ENCODE peak calls at places on chromosomes 11 and 22, in eight cellular contexts. L is sigmoid colon, H is vagina, E is A549, M is transverse colon, F is tibial nerve, W is heart left ventricle, R is stomach. V is an unnamed sample.

GRCh38 chr22:31344369-31345330 is 1.5 kb downstream of the PATZ1 start:
- DNase-seq in L (peak; percentile 82), H (no peak), E (no peak), M (peak; percentile 64), F (peak; percentile 51), W (peak; percentile 48), R (peak; percentile 63), V (peak; percentile 62)

GRCh38 chr11:111777094-111778046 is 11.2 kb upstream of the PPP2R1B start:
- DNase-seq in L (no peak), H (no peak), E (peak; percentile 66), M (no peak), F (peak; percentile 46), W (no peak), R (no peak), V (no peak)

GRCh38 chr11:126212089-126212660 is 593 bp downstream of the FAM118B start:
- DNase-seq in L (no peak), H (no peak), E (no peak), M (no peak), F (no peak), W (no peak), R (no peak), V (no peak)

GRCh38 chr22:35076648-35077047 is 10.7 kb downstream of the ISX start:
- DNase-seq in L (no peak), H (no peak), E (no peak), M (no peak), F (no peak), W (no peak), R (no peak), V (no peak)

GRCh38 chr22:46165975-46166374 is 15.6 kb downstream of the PPARA start:
- DNase-seq in L (no peak), H (no peak), E (no peak), M (no peak), F (no peak), W (no peak), R (no peak), V (no peak)

GRCh38 chr11:46719048-46719542 is at the start of gene F2:
- DNase-seq in L (no peak), H (no peak), E (peak; percentile 40), M (no peak), F (no peak), W (no peak), R (no peak), V (no peak)

GRCh38 chr22:46213052-46213451 is 37.0 kb downstream of the CDPF1 start:
- DNase-seq in L (no peak), H (no peak), E (no peak), M (no peak), F (no peak), W (no peak), R (no peak), V (no peak)

GRCh38 chr11:77705195-77705876 is 67.7 kb upstream of the CLNS1A start:
- DNase-seq in L (no peak), H (no peak), E (peak; percentile 51), M (no peak), F (no peak), W (no peak), R (no peak), V (no peak)

GRCh38 chr11:100981196-100981824 is 148.3 kb downstream of the PGR start:
- DNase-seq in L (no peak), H (no peak), E (no peak), M (no peak), F (no peak), W (no peak), R (no peak), V (no peak)

GRCh38 chr11:98568011-98568410 is 452.7 kb upstream of the CNTN5 start:
- DNase-seq in L (no peak), H (no peak), E (no peak), M (no peak), F (no peak), W (no peak), R (no peak), V (no peak)

GRCh38 chr11:64610596-64610995 is 19.6 kb downstream of the SLC22A12 start:
- DNase-seq in L (no peak), H (no peak), E (no peak), M (no peak), F (no peak), W (no peak), R (no peak), V (no peak)

GRCh38 chr11:95076416-95076815 is 9.7 kb downstream of the SRSF8 start:
- DNase-seq in L (no peak), H (no peak), E (peak; percentile 25), M (no peak), F (peak; percentile 73), W (no peak), R (peak; percentile 67), V (no peak)

GRCh38 chr22:46297151-46297819 is 615 bp downstream of the GTSE1 start:
- DNase-seq in L (no peak), H (no peak), E (no peak), M (no peak), F (no peak), W (no peak), R (no peak), V (no peak)

GRCh38 chr11:125085301-125086081 is 22.4 kb downstream of the SLC37A2 start:
- DNase-seq in L (peak; percentile 59), H (no peak), E (no peak), M (no peak), F (no peak), W (no peak), R (no peak), V (no peak)

GRCh38 chr22:43387815-43388214 is 24.0 kb upstream of the MPPED1 start:
- DNase-seq in L (no peak), H (no peak), E (no peak), M (no peak), F (no peak), W (no peak), R (no peak), V (no peak)
- TF ChIP-seq POLR2A in L (no peak), H (no peak), E (no peak), M (no peak), F (no peak), W (no peak), R (no peak), V (no peak)

DNA sequence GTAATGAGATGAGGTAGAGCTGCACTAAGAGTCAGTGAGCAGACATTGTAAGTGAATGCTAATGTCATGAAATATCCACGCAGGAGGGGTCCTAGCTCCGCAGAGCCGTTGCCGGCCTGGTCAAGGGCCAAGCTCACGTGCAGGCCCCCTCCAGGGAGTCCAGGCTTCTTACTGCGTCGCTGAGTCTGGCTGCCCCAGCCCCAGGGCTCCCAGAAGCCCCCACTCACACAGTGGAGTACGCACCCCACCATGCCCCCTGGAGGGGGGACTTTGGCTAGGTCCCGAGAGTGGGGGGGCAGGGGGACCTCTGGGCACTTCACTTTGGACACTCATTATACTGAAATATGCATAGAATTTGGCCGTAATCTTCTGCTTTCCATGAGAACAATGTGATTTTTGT is 59.2 kb downstream of the BRD1 start:
- DNase-seq in L (peak; percentile 60), H (no peak), E (no peak), M (peak; percentile 1), F (no peak), W (no peak), R (no peak), V (no peak)
- H3K27ac ChIP-seq in L (no peak overlapping the region), H (no peak overlapping the region), E (no peak overlapping the region), M (no peak overlapping the region), F (no peak overlapping the region), W (no peak overlapping the region), R (no peak overlapping the region), V (no peak overlapping the region)

DNA sequence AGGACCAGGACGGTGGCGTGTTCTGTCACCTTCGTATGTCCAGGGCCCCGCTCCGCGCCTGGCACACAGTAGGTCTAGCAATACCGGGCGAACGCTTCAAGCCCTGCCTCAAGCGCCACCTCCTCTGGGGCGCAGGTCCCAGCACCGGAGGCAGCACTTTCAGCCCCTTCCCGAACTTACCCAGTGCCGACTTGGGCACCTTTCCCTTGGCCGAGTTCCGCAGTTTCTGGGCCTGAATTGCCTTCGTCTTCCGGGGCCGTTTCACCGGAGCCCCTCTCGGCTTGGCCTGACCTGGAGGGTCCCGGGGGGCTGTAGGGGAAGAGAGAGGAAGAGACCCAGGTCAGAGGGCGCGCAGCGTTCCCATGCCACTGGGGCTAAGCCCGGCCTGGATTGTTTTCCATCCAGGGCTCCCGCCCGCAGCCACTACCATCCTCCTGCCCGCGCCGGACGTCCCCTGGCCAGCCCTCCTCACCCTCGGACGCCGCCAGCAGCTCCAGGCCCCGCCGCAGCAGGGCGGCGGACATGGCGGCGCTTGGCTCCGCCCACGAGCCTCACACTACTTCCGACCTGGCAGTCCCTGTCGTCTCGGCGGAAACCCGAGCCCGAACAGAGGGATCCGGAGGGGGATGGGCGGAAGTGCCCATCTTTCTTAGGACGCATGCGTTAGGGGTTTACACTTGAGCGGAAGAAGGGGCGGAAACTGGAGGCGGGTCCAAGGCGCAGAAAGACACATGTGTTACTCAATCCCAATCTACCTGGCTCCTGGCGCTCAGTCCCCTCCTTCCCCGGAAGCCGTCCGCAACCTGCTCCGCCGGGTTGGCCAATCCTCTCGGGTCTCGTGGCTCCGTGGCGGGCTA is at the start of gene RPS19BP1:
- DNase-seq in L (peak; percentile 100), H (peak; percentile 99), E (peak; percentile 99), M (peak; percentile 100), F (peak; percentile 99), W (peak; percentile 100), R (peak; percentile 100), V (peak; percentile 100)
- TF ChIP-seq CTCF in L (no peak), H (no peak), E (no peak), M (no peak), F (no peak), W (no peak), R (no peak), V (no peak)

GRCh38 chr11:128716661-128717210 is 22.9 kb downstream of the FLI1 start:
- DNase-seq in L (no peak), H (no peak), E (no peak), M (peak; percentile 40), F (no peak), W (no peak), R (no peak), V (no peak)
- TF ChIP-seq POLR2A in L (no peak), H (no peak), E (no peak), M (no peak), F (no peak), W (no peak), R (no peak), V (no peak)

V was measured in breast epithelium.